ENCODE peak calls at places on chromosome 7, in ten cellular contexts. E is CD4-positive, CD25-positive, alpha-beta regulatory T cell; Y is A549; L is IMR-90; W is HCT116; T is mesendoderm; V is foreskin keratinocyte; M is pancreas; I is GM23248; F is thoracic aorta. O is an unnamed sample.
A peak's percentile ranks its signal among the peaks of the same experiment; 100 is the strongest.

GRCh38 chr7:114865564-114865963 is 56.3 kb upstream of the MDFIC start:
- DNase-seq in L (peak; percentile 64), I (peak; percentile 71), W (peak; percentile 46), Y (peak; percentile 58), T (peak; percentile 77), M (peak; percentile 19), V (peak; percentile 42), F (no peak), E (peak; percentile 53), O (peak; percentile 64)

GRCh38 chr7:44466300-44467216 is 23.9 kb downstream of the NUDCD3 start:
- DNase-seq in V (no peak), W (no peak), T (no peak), F (no peak), E (no peak), Y (no peak), L (peak; percentile 76), I (peak; percentile 80), M (no peak), O (no peak)

GRCh38 chr7:1537631-1538412 is 7.3 kb downstream of the MAFK start:
- DNase-seq in T (peak; percentile 92), W (no peak), E (no peak), F (peak; percentile 93), Y (peak; percentile 93), L (peak; percentile 97), V (peak; percentile 55), I (peak; percentile 91), M (peak; percentile 96), O (peak; percentile 91)

GRCh38 chr7:157691521-157692155 is 354.8 kb downstream of the DNAJB6 start:
- DNase-seq in Y (no peak), W (no peak), E (no peak), M (no peak), F (no peak), T (no peak), L (no peak), I (no peak), V (peak; percentile 13), O (no peak)

GRCh38 chr7:151299940-151300665 is 41.5 kb upstream of the NUB1 start:
- DNase-seq in F (no peak), M (no peak), E (no peak), I (no peak), L (no peak), V (no peak), W (no peak), T (no peak), Y (no peak), O (no peak)

GRCh38 chr7:44561962-44562621 is 11.6 kb downstream of the DDX56 start:
- DNase-seq in Y (peak; percentile 81), I (peak; percentile 75), W (no peak), M (no peak), L (peak; percentile 54), T (peak; percentile 62), E (no peak), V (peak; percentile 60), F (no peak), O (no peak)

GRCh38 chr7:151710121-151710640 is 166.7 kb downstream of the PRKAG2 start:
- DNase-seq in F (no peak), E (no peak), W (no peak), V (no peak), T (no peak), L (no peak), Y (no peak), I (no peak), M (peak; percentile 51), O (no peak)

GRCh38 chr7:54015251-54015650 is 526.9 kb upstream of the VSTM2A start:
- DNase-seq in T (peak; percentile 53), Y (no peak), I (no peak), L (no peak), M (no peak), W (no peak), V (peak; percentile 36), E (no peak), F (no peak), O (no peak)

GRCh38 chr7:158842486-158842885 is 13.2 kb upstream of the ESYT2 start:
- DNase-seq in E (no peak), V (no peak), Y (no peak), L (no peak), W (no peak), I (no peak), T (no peak), M (no peak), F (no peak), O (no peak)

GRCh38 chr7:95389516-95389915 is 6.7 kb downstream of the PON3 start:
- DNase-seq in E (no peak), V (no peak), L (no peak), W (no peak), M (no peak), Y (no peak), T (no peak), F (no peak), I (no peak), O (no peak)

GRCh38 chr7:151818674-151819519 is 58.0 kb downstream of the PRKAG2 start:
- DNase-seq in W (no peak), T (peak; percentile 62), M (peak; percentile 82), V (peak; percentile 15), Y (no peak), F (no peak), L (no peak), I (no peak), E (no peak), O (no peak)

GRCh38 chr7:12103948-12104347 is 107.1 kb upstream of the TMEM106B start:
- DNase-seq in Y (no peak), F (no peak), M (no peak), E (no peak), L (no peak), T (no peak), I (no peak), W (no peak), V (no peak), O (no peak)

DNA sequence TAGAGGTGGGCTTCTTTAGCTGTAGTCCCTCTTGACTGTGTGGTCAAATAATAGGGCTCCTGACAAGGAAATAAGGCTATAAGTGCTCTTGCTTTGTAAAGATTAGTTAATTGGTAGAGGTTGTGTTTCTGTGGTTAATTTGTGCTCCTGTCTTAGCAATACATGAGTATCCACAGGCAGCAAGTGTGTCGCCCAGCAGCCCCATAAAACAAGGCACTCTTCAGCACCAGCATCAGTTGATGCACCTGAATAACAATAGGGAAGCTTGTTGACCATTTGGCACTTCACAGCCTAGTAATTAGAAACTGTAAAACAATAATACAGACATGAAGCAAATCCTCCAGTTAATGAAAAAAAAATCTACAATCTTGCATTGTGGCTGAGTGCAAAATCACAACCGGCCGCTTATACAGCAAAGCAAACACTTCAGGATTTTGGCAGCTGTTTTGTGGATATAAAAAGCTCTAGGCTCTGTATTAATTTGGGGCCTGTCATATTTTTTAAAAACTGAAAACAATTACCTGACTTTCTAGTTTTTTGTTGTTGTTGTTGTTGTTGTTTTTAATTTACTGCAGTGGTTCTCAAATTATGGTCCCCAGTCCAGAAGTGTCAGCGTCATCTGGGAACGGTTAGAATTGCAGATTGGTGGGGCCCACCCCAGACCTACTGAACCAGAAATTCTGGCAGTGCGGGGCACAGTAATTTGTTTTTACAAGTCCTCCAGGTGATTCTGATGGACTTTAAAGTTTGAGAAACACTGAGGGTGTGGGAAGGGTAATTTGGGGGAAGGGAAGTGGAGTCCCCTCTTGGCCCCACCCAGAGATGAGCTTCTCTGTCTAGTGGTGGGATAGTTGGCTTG is 56.8 kb downstream of the AUTS2 start:
- DNase-seq in V (no peak), T (no peak), W (no peak), E (no peak), Y (no peak), M (no peak), L (no peak), I (no peak), F (no peak), O (no peak)
- H3K27ac ChIP-seq in V (no peak overlapping the region), T (no peak overlapping the region), W (no peak overlapping the region), E (no peak overlapping the region), Y (peak overlapping the region; percentile 45), M (no peak overlapping the region), L (no peak overlapping the region), I (no peak overlapping the region), F (no peak overlapping the region), O (no peak overlapping the region)

GRCh38 chr7:154423219-154423618 is 371.0 kb downstream of the DPP6 start:
- DNase-seq in E (no peak), F (no peak), L (no peak), I (no peak), V (no peak), W (no peak), Y (no peak), T (no peak), M (no peak), O (no peak)

GRCh38 chr7:154424370-154424769 is 372.2 kb downstream of the DPP6 start:
- DNase-seq in E (no peak), V (no peak), I (no peak), M (no peak), F (no peak), T (no peak), W (no peak), Y (no peak), L (no peak), O (no peak)

GRCh38 chr7:154427527-154427926 is 375.3 kb downstream of the DPP6 start:
- DNase-seq in T (no peak), F (no peak), M (no peak), I (no peak), L (no peak), Y (no peak), V (no peak), E (no peak), W (no peak), O (no peak)

GRCh38 chr7:154426778-154427177 is 374.6 kb downstream of the DPP6 start:
- DNase-seq in T (no peak), I (no peak), F (no peak), W (no peak), E (no peak), M (no peak), V (no peak), L (no peak), Y (no peak), O (no peak)

GRCh38 chr7:154425326-154425725 is 373.1 kb downstream of the DPP6 start:
- DNase-seq in T (no peak), M (no peak), V (no peak), F (no peak), Y (no peak), E (no peak), L (no peak), W (no peak), I (no peak), O (no peak)
- H3K27ac ChIP-seq in T (no peak overlapping the region), M (no peak overlapping the region), V (no peak overlapping the region), F (no peak overlapping the region), Y (no peak overlapping the region), E (no peak overlapping the region), L (no peak overlapping the region), W (no peak overlapping the region), I (no peak overlapping the region), O (no peak overlapping the region)

DNA sequence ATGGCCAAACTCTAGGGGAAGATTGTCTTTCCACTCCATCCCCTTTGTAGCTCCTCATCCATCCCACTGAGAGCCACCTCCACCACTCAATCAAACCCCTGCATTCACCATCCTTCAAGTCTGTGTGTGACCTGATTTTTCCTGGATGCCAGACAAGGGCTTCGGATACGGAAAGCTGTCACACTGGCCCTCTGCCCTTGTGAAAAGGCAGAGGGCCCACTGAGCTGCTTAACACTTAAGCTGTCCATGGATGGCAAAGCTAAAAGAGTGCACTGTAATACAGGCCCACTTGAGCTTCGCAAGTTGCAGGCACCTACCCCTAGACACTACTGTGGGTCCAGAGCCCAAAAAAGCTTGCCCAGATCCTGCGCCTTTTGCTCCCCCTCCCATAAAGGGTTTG is 237.2 kb downstream of the MAGI2 start:
- DNase-seq in E (no peak), I (no peak), W (no peak), V (no peak), L (no peak), M (no peak), T (no peak), F (no peak), Y (no peak), O (no peak)
- H3K27ac ChIP-seq in E (no peak overlapping the region), I (no peak overlapping the region), W (no peak overlapping the region), V (no peak overlapping the region), L (no peak overlapping the region), M (no peak overlapping the region), T (no peak overlapping the region), F (no peak overlapping the region), Y (no peak overlapping the region), O (no peak overlapping the region)

GRCh38 chr7:87528733-87529132 is 53.3 kb upstream of the ABCB4 start:
- DNase-seq in T (peak; percentile 73), Y (no peak), E (no peak), M (no peak), I (no peak), L (no peak), F (no peak), W (no peak), V (no peak), O (no peak)
- H3K27ac ChIP-seq in T (no peak overlapping the region), Y (no peak overlapping the region), E (no peak overlapping the region), M (no peak overlapping the region), I (no peak overlapping the region), L (no peak overlapping the region), F (no peak overlapping the region), W (no peak overlapping the region), V (no peak overlapping the region), O (no peak overlapping the region)